ENCODE peak calls at places on chromosomes 11 and 22, in four cellular contexts. J, Z, L and D are unnamed samples.

GRCh38 chr11:79949574-79949973 is 508.7 kb upstream of the TENM4 start:
- DNase-seq in Z (no peak), L (no peak), J (no peak), D (no peak)

GRCh38 chr11:12469451-12469850 is 92.1 kb downstream of the PARVA start:
- DNase-seq in Z (no peak), J (no peak), L (no peak), D (peak; percentile 71)

GRCh38 chr22:26065847-26066246 is 103.4 kb upstream of the SEZ6L start:
- DNase-seq in Z (no peak), L (no peak), J (no peak), D (no peak)

GRCh38 chr11:662689-663274 is 25.7 kb downstream of the DRD4 start:
- DNase-seq in Z (peak; percentile 75), L (peak; percentile 45), J (no peak), D (peak; percentile 77)

GRCh38 chr22:50498322-50498861 is 9.1 kb downstream of the LMF2 start:
- DNase-seq in L (peak; percentile 71), J (no peak), Z (peak; percentile 84), D (peak; percentile 63)

GRCh38 chr22:35476341-35476740 is 64.3 kb upstream of the RASD2 start:
- DNase-seq in Z (no peak), J (no peak), L (no peak), D (no peak)

GRCh38 chr11:8282621-8283509 is 19.2 kb upstream of the LMO1 start:
- DNase-seq in L (no peak), J (no peak), Z (no peak), D (peak; percentile 65)

GRCh38 chr11:116840746-116841296 is 3.4 kb upstream of the APOA1 start:
- DNase-seq in Z (no peak), L (no peak), J (no peak), D (no peak)

GRCh38 chr11:73233211-73233610 is 15.1 kb downstream of the P2RY2 start:
- DNase-seq in L (no peak), J (no peak), Z (no peak), D (no peak)

GRCh38 chr11:11620966-11621880 is 582 bp downstream of the GALNT18 start:
- DNase-seq in J (no peak), Z (peak; percentile 31), L (no peak), D (peak; percentile 78)

GRCh38 chr22:38843201-38843715 is 570 bp downstream of the NPTXR start:
- DNase-seq in Z (peak; percentile 28), L (peak; percentile 61), J (peak; percentile 62), D (peak; percentile 83)

GRCh38 chr11:103829596-103829995 is 206.8 kb upstream of the DDI1 start:
- DNase-seq in Z (no peak), L (no peak), J (no peak), D (no peak)

GRCh38 chr11:46238967-46239800 is 38.3 kb upstream of the CREB3L1 start:
- DNase-seq in L (peak; percentile 78), J (peak; percentile 73), Z (peak; percentile 86), D (peak; percentile 95)

GRCh38 chr11:41522391-41522790 is 62.9 kb upstream of the LRRC4C start:
- DNase-seq in L (no peak), J (no peak), Z (no peak), D (no peak)

GRCh38 chr22:35541254-35541748 is 670 bp downstream of the RASD2 start:
- DNase-seq in Z (peak; percentile 46), J (no peak), L (no peak), D (peak; percentile 57)

GRCh38 chr11:6633422-6634408 is 14.5 kb upstream of the TPP1 start:
- DNase-seq in Z (no peak), L (no peak), J (no peak), D (peak; percentile 85)

GRCh38 chr11:66159585-66159984 is 89.5 kb downstream of the PACS1 start:
- DNase-seq in L (no peak), J (no peak), Z (no peak), D (no peak)

GRCh38 chr22:44171486-44172076 is 9.1 kb upstream of the PARVG start:
- DNase-seq in L (no peak), J (no peak), Z (no peak), D (no peak)

GRCh38 chr11:113862430-113862829 is 12.9 kb downstream of the USP28 start:
- DNase-seq in J (no peak), L (no peak), Z (no peak), D (no peak)

GRCh38 chr22:38755911-38756532 is at the start of gene SUN2:
- DNase-seq in Z (peak; percentile 96), L (peak; percentile 95), J (peak; percentile 80), D (peak; percentile 98)

GRCh38 chr22:29214232-29214631 is 8.5 kb downstream of the EMID1 start:
- DNase-seq in Z (no peak), J (no peak), L (no peak), D (no peak)

GRCh38 chr11:125532668-125533067 is 36.6 kb upstream of the FEZ1 start:
- DNase-seq in L (no peak), J (no peak), Z (no peak), D (no peak)

GRCh38 chr22:44888491-44888941 is 121.3 kb downstream of the PHF21B start:
- DNase-seq in J (no peak), L (no peak), Z (no peak), D (no peak)

GRCh38 chr22:45031629-45032403 is 22.0 kb upstream of the PHF21B start:
- DNase-seq in L (no peak), J (no peak), Z (no peak), D (no peak)

GRCh38 chr11:24634606-24635160 is 137.8 kb downstream of the LUZP2 start:
- DNase-seq in Z (no peak), L (no peak), J (no peak), D (no peak)

GRCh38 chr11:83721286-83721685 is 435.1 kb upstream of the CCDC90B start:
- DNase-seq in Z (no peak), J (no peak), L (no peak), D (no peak)

GRCh38 chr11:12177739-12178338 is 67.4 kb downstream of the MICAL2 start:
- DNase-seq in Z (no peak), L (no peak), J (no peak), D (no peak)

GRCh38 chr11:118888398-118888797 is 4.7 kb downstream of the CXCR5 start:
- DNase-seq in L (no peak), J (no peak), Z (no peak), D (no peak)
- H3K4me3 ChIP-seq in L (no peak overlapping the region), J (no peak overlapping the region), Z (no peak overlapping the region), D (no peak overlapping the region)

DNA sequence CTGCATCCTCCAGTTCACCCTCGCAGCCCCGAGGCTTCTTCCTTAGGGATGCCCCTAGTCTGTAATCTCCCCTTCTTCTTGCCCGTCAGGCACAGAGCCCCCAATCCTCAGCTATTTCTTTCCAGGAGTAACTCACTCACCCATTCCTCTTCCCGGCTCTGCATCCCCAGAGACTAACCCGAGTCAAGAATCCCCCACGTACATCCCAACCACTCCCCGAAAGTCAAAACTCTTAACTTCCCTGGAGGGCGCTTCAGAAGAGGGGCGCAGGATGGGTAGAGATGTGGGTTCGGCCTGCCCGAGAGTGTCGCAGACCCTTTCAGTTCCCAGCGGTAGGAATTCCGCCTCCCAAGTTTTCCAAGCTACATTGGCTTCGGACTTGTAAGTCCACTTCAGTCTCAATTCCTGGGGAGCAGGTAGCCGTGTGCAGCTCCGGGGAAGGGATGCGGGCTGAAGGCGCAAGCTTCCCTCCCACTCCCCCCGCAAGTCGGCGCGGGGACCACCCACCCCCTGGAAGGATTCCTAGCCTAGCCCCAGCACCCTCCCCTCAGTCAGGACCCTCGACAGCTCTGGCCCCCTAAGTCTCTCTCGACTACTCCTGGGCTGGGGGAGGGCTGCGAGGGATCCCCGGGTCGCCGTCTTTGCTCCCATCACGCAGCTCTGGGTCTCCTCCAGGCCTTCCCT is 871 bp downstream of the BDNF start:
- DNase-seq in J (no peak), L (no peak), Z (no peak), D (peak; percentile 45)
- H3K4me3 ChIP-seq in J (peak overlapping the region; percentile 51), L (no peak overlapping the region), Z (peak overlapping the region; percentile 33), D (peak overlapping the region; percentile 81)

DNA sequence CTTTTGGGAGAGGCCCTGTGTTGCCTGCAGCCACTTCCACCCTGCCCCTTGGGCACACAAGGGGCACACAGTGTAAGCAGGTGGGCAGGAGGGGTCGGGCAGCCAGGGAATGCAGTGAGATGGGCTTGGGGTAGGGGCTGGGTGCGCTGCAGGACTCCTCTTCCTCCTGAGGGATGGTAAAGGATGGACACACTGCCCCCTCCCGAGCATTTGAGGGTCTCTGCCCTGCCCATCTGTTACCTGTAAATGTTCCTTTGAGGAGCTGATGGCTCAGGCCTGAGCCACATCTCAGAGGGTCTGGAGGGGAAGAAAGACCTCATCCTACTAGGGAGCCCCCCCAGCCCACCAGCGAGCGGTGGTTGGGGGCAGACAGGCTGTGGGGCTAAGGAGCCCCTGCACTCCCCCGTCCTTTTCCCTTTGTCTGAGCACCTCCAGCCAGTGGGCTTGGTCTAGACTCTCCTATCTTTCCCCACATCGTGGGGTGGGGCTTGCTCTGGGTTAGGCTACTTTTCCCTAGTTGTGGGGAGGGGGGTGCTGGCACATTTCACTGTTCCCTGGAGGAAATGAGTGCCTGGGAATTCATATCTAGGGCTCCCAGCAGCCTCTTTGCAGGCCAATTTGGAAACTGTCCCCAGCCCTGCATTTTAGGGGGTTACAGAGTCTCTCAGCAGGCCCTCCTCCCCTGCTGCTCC is 1.7 kb upstream of the TSSC4 start:
- DNase-seq in L (no peak), Z (no peak), J (no peak), D (no peak)
- H3K4me3 ChIP-seq in L (peak overlapping the region; percentile 89), Z (no peak overlapping the region), J (peak overlapping the region; percentile 81), D (no peak overlapping the region)

GRCh38 chr22:41775976-41776375 is 24.5 kb upstream of the CCDC134 start:
- DNase-seq in L (no peak), J (no peak), Z (no peak), D (no peak)
- H3K4me3 ChIP-seq in L (no peak overlapping the region), J (no peak overlapping the region), Z (no peak overlapping the region), D (no peak overlapping the region)